ENCODE peak calls at places on chromosomes 6 and 20, in seven cellular contexts. One of them, this sample, is unnamed.

GRCh38 chr6:142846883-142847287 is 98.1 kb downstream of the HIVEP2 start:
- DNase-seq in ascending aorta: peak; percentile 88
- DNase-seq in A549: peak; percentile 39
- DNase-seq in fibroblast of the aortic adventitia: peak; percentile 88
- DNase-seq in ovary: no peak
- DNase-seq in cardiac muscle cell: peak; percentile 67
- DNase-seq in H1: no peak
- DNase-seq in this sample: peak; percentile 96

GRCh38 chr20:38626921-38627659 is 25.5 kb downstream of the ARHGAP40 start:
- DNase-seq in ascending aorta: no peak
- DNase-seq in A549: no peak
- DNase-seq in fibroblast of the aortic adventitia: no peak
- DNase-seq in ovary: no peak
- DNase-seq in cardiac muscle cell: no peak
- DNase-seq in H1: no peak
- DNase-seq in this sample: no peak

GRCh38 chr20:37202267-37202943 is 23.1 kb upstream of the MROH8 start:
- DNase-seq in ascending aorta: peak; percentile 72
- DNase-seq in A549: peak; percentile 72
- DNase-seq in fibroblast of the aortic adventitia: peak; percentile 96
- DNase-seq in ovary: peak; percentile 43
- DNase-seq in cardiac muscle cell: peak; percentile 95
- DNase-seq in H1: no peak
- DNase-seq in this sample: peak; percentile 96

GRCh38 chr6:73577605-73578160 is 56.9 kb upstream of the EEF1A1 start:
- DNase-seq in ascending aorta: no peak
- DNase-seq in A549: no peak
- DNase-seq in fibroblast of the aortic adventitia: peak; percentile 29
- DNase-seq in ovary: no peak
- DNase-seq in cardiac muscle cell: peak; percentile 53
- DNase-seq in H1: no peak
- DNase-seq in this sample: no peak

GRCh38 chr6:170462366-170463020 is 90.6 kb downstream of the PSMB1 start:
- DNase-seq in ascending aorta: no peak
- DNase-seq in A549: no peak
- DNase-seq in fibroblast of the aortic adventitia: no peak
- DNase-seq in ovary: no peak
- DNase-seq in cardiac muscle cell: no peak
- DNase-seq in H1: no peak
- DNase-seq in this sample: no peak

GRCh38 chr6:112016335-112016734 is 37.6 kb upstream of the CCN6 start:
- DNase-seq in ascending aorta: no peak
- DNase-seq in A549: no peak
- DNase-seq in fibroblast of the aortic adventitia: peak; percentile 65
- DNase-seq in ovary: no peak
- DNase-seq in cardiac muscle cell: peak; percentile 63
- DNase-seq in H1: no peak
- DNase-seq in this sample: peak; percentile 94

GRCh38 chr6:139064981-139065665 is 36.6 kb downstream of the ABRACL start:
- DNase-seq in ascending aorta: no peak
- DNase-seq in A549: no peak
- DNase-seq in fibroblast of the aortic adventitia: no peak
- DNase-seq in ovary: no peak
- DNase-seq in cardiac muscle cell: no peak
- DNase-seq in H1: no peak
- DNase-seq in this sample: no peak

GRCh38 chr20:62489186-62489939 is 13.6 kb upstream of the GATA5 start:
- DNase-seq in ascending aorta: no peak
- DNase-seq in A549: peak; percentile 36
- DNase-seq in fibroblast of the aortic adventitia: no peak
- DNase-seq in ovary: no peak
- DNase-seq in cardiac muscle cell: no peak
- DNase-seq in H1: no peak
- DNase-seq in this sample: no peak

GRCh38 chr6:104118274-104118673 is 741.4 kb downstream of the HACE1 start:
- DNase-seq in ascending aorta: no peak
- DNase-seq in A549: no peak
- DNase-seq in fibroblast of the aortic adventitia: peak; percentile 0
- DNase-seq in ovary: no peak
- DNase-seq in cardiac muscle cell: peak; percentile 2
- DNase-seq in H1: no peak
- DNase-seq in this sample: no peak

GRCh38 chr6:125357515-125358256 is 55.9 kb upstream of the HDDC2 start:
- DNase-seq in ascending aorta: no peak
- DNase-seq in A549: no peak
- DNase-seq in fibroblast of the aortic adventitia: no peak
- DNase-seq in ovary: no peak
- DNase-seq in cardiac muscle cell: peak; percentile 87
- DNase-seq in H1: no peak
- DNase-seq in this sample: peak; percentile 52

GRCh38 chr6:68169922-68170321 is 465.2 kb upstream of the ADGRB3 start:
- DNase-seq in ascending aorta: no peak
- DNase-seq in A549: no peak
- DNase-seq in fibroblast of the aortic adventitia: no peak
- DNase-seq in ovary: no peak
- DNase-seq in cardiac muscle cell: no peak
- DNase-seq in H1: no peak
- DNase-seq in this sample: no peak

GRCh38 chr6:46023216-46023915 is 7.7 kb upstream of the CLIC5 start:
- DNase-seq in ascending aorta: no peak
- DNase-seq in A549: no peak
- DNase-seq in fibroblast of the aortic adventitia: peak; percentile 75
- DNase-seq in ovary: no peak
- DNase-seq in cardiac muscle cell: peak; percentile 61
- DNase-seq in H1: no peak
- DNase-seq in this sample: peak; percentile 42

GRCh38 chr20:33732166-33732970 is 572 bp downstream of the ZNF341 start:
- DNase-seq in ascending aorta: peak; percentile 91
- DNase-seq in A549: peak; percentile 89
- DNase-seq in fibroblast of the aortic adventitia: peak; percentile 78
- DNase-seq in ovary: no peak
- DNase-seq in cardiac muscle cell: no peak
- DNase-seq in H1: peak; percentile 90
- DNase-seq in this sample: no peak

GRCh38 chr20:21809961-21810523 is 104.6 kb downstream of the PAX1 start:
- DNase-seq in ascending aorta: no peak
- DNase-seq in A549: no peak
- DNase-seq in fibroblast of the aortic adventitia: no peak
- DNase-seq in ovary: no peak
- DNase-seq in cardiac muscle cell: no peak
- DNase-seq in H1: no peak
- DNase-seq in this sample: no peak

GRCh38 chr20:39302312-39302711 is 340.2 kb downstream of the DHX35 start:
- DNase-seq in ascending aorta: no peak
- DNase-seq in A549: no peak
- DNase-seq in fibroblast of the aortic adventitia: no peak
- DNase-seq in ovary: no peak
- DNase-seq in cardiac muscle cell: no peak
- DNase-seq in H1: no peak
- DNase-seq in this sample: no peak

GRCh38 chr6:135434095-135434494 is 63.4 kb downstream of the AHI1 start:
- DNase-seq in ascending aorta: no peak
- DNase-seq in A549: no peak
- DNase-seq in fibroblast of the aortic adventitia: no peak
- DNase-seq in ovary: no peak
- DNase-seq in cardiac muscle cell: no peak
- DNase-seq in H1: no peak
- DNase-seq in this sample: no peak

GRCh38 chr6:30719791-30720737 is at the start of gene TUBB:
- DNase-seq in ascending aorta: peak; percentile 99
- DNase-seq in A549: peak; percentile 96
- DNase-seq in fibroblast of the aortic adventitia: peak; percentile 97
- DNase-seq in ovary: peak; percentile 96
- DNase-seq in cardiac muscle cell: peak; percentile 99
- DNase-seq in H1: peak; percentile 95
- DNase-seq in this sample: peak; percentile 99
- TF ChIP-seq CTCF in ascending aorta: peak; percentile 5
- TF ChIP-seq CTCF in A549: no peak
- TF ChIP-seq CTCF in fibroblast of the aortic adventitia: peak; percentile 21
- TF ChIP-seq CTCF in ovary: no peak
- TF ChIP-seq CTCF in cardiac muscle cell: no peak
- TF ChIP-seq CTCF in H1: no peak
- TF ChIP-seq CTCF in this sample: peak; percentile 5

GRCh38 chr20:52192296-52193007 is 873 bp upstream of the ZFP64 start:
- DNase-seq in ascending aorta: no peak
- DNase-seq in A549: peak; percentile 79
- DNase-seq in fibroblast of the aortic adventitia: peak; percentile 11
- DNase-seq in ovary: no peak
- DNase-seq in cardiac muscle cell: no peak
- DNase-seq in H1: no peak
- DNase-seq in this sample: peak; percentile 13
- TF ChIP-seq CTCF in ascending aorta: no peak
- TF ChIP-seq CTCF in A549: no peak
- TF ChIP-seq CTCF in fibroblast of the aortic adventitia: peak; percentile 10
- TF ChIP-seq CTCF in ovary: no peak
- TF ChIP-seq CTCF in cardiac muscle cell: peak; percentile 10
- TF ChIP-seq CTCF in H1: peak; percentile 28
- TF ChIP-seq CTCF in this sample: peak; percentile 23

GRCh38 chr20:63655249-63655648 is 2.0 kb upstream of the STMN3 start:
- DNase-seq in ascending aorta: no peak
- DNase-seq in A549: no peak
- DNase-seq in fibroblast of the aortic adventitia: no peak
- DNase-seq in ovary: no peak
- DNase-seq in cardiac muscle cell: no peak
- DNase-seq in H1: no peak
- DNase-seq in this sample: no peak
- TF ChIP-seq CTCF in ascending aorta: no peak
- TF ChIP-seq CTCF in A549: no peak
- TF ChIP-seq CTCF in fibroblast of the aortic adventitia: no peak
- TF ChIP-seq CTCF in ovary: no peak
- TF ChIP-seq CTCF in cardiac muscle cell: no peak
- TF ChIP-seq CTCF in H1: no peak
- TF ChIP-seq CTCF in this sample: no peak

GRCh38 chr6:44230034-44230675 is 6.8 kb downstream of the SLC29A1 start:
- DNase-seq in ascending aorta: no peak
- DNase-seq in A549: no peak
- DNase-seq in fibroblast of the aortic adventitia: no peak
- DNase-seq in ovary: no peak
- DNase-seq in cardiac muscle cell: no peak
- DNase-seq in H1: no peak
- DNase-seq in this sample: no peak
- TF ChIP-seq CTCF in ascending aorta: no peak
- TF ChIP-seq CTCF in A549: no peak
- TF ChIP-seq CTCF in fibroblast of the aortic adventitia: no peak
- TF ChIP-seq CTCF in ovary: no peak
- TF ChIP-seq CTCF in cardiac muscle cell: no peak
- TF ChIP-seq CTCF in H1: no peak
- TF ChIP-seq CTCF in this sample: no peak

GRCh38 chr6:4280031-4280430 is 144.7 kb upstream of the ECI2 start:
- DNase-seq in ascending aorta: no peak
- DNase-seq in A549: no peak
- DNase-seq in fibroblast of the aortic adventitia: no peak
- DNase-seq in ovary: no peak
- DNase-seq in cardiac muscle cell: no peak
- DNase-seq in H1: no peak
- DNase-seq in this sample: no peak

GRCh38 chr6:4282926-4283325 is 147.6 kb upstream of the ECI2 start:
- DNase-seq in ascending aorta: no peak
- DNase-seq in A549: no peak
- DNase-seq in fibroblast of the aortic adventitia: no peak
- DNase-seq in ovary: no peak
- DNase-seq in cardiac muscle cell: no peak
- DNase-seq in H1: no peak
- DNase-seq in this sample: no peak

GRCh38 chr6:4281341-4282293 is 146.2 kb upstream of the ECI2 start:
- DNase-seq in ascending aorta: no peak
- DNase-seq in A549: no peak
- DNase-seq in fibroblast of the aortic adventitia: peak; percentile 22
- DNase-seq in ovary: peak; percentile 44
- DNase-seq in cardiac muscle cell: peak; percentile 29
- DNase-seq in H1: peak; percentile 61
- DNase-seq in this sample: peak; percentile 15

GRCh38 chr6:4280721-4281120 is 145.3 kb upstream of the ECI2 start:
- DNase-seq in ascending aorta: no peak
- DNase-seq in A549: peak; percentile 68
- DNase-seq in fibroblast of the aortic adventitia: peak; percentile 86
- DNase-seq in ovary: no peak
- DNase-seq in cardiac muscle cell: peak; percentile 85
- DNase-seq in H1: no peak
- DNase-seq in this sample: peak; percentile 80
- TF ChIP-seq CTCF in ascending aorta: no peak
- TF ChIP-seq CTCF in A549: no peak
- TF ChIP-seq CTCF in fibroblast of the aortic adventitia: no peak
- TF ChIP-seq CTCF in ovary: no peak
- TF ChIP-seq CTCF in cardiac muscle cell: no peak
- TF ChIP-seq CTCF in H1: no peak
- TF ChIP-seq CTCF in this sample: no peak

GRCh38 chr6:15247214-15247749 is 1.4 kb downstream of the JARID2 start:
- DNase-seq in ascending aorta: no peak
- DNase-seq in A549: no peak
- DNase-seq in fibroblast of the aortic adventitia: no peak
- DNase-seq in ovary: no peak
- DNase-seq in cardiac muscle cell: no peak
- DNase-seq in H1: no peak
- DNase-seq in this sample: no peak

GRCh38 chr6:15246217-15247211 is 645 bp downstream of the JARID2 start:
- DNase-seq in ascending aorta: no peak
- DNase-seq in A549: no peak
- DNase-seq in fibroblast of the aortic adventitia: peak; percentile 47
- DNase-seq in ovary: no peak
- DNase-seq in cardiac muscle cell: peak; percentile 29
- DNase-seq in H1: no peak
- DNase-seq in this sample: peak; percentile 31

GRCh38 chr6:15243994-15244604 is 1.8 kb upstream of the JARID2 start:
- DNase-seq in ascending aorta: no peak
- DNase-seq in A549: peak; percentile 10
- DNase-seq in fibroblast of the aortic adventitia: no peak
- DNase-seq in ovary: no peak
- DNase-seq in cardiac muscle cell: peak; percentile 34
- DNase-seq in H1: peak; percentile 55
- DNase-seq in this sample: no peak

GRCh38 chr6:15244605-15245360 is 1.1 kb upstream of the JARID2 start:
- DNase-seq in ascending aorta: peak; percentile 88
- DNase-seq in A549: peak; percentile 71
- DNase-seq in fibroblast of the aortic adventitia: peak; percentile 75
- DNase-seq in ovary: peak; percentile 89
- DNase-seq in cardiac muscle cell: peak; percentile 89
- DNase-seq in H1: peak; percentile 67
- DNase-seq in this sample: peak; percentile 64

DNA sequence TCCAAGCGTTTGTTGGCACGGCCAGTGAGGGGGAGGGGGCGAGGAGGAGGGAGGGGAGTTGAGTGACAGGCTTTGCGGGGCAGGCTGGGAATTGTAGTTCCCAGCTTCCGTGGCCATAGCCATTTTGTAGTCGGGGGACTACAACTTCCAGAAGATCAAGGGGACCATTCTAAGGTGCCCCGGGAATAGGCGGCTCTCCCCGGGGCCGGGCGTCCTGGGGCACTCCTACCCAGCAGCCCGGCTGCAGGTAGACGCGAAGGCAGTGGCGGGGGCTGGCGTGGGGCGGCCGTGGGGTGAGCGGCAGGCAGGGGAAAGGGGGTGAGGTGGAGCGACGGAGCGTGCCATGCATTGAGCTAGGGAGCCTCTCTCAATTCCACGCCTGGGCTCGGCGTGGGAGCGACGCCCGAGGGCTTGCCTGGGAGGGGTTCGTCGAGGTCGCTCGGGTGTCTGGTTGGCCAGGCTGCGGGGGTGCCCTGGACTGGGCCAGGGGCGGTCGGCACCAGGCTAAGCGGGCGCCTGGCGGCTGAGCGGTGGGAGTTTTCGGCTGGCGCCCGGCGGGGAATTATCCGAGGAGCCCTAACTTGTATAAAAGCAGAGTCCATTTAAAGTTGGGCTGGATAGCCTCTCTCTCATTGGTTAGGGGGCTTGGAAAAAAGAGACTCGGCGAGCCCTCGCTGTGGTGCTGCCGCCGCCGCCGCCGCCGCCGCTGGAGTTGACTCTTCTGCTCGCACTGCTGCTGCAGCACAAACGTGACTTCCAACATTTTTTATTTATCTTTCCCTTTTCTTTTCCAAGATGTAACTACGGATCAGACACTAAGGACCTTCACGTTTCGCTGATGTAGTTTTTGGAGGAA is at the start of gene JARID2:
- DNase-seq in ascending aorta: peak; percentile 99
- DNase-seq in A549: peak; percentile 97
- DNase-seq in fibroblast of the aortic adventitia: peak; percentile 97
- DNase-seq in ovary: peak; percentile 97
- DNase-seq in cardiac muscle cell: peak; percentile 99
- DNase-seq in H1: peak; percentile 93
- DNase-seq in this sample: peak; percentile 98
- TF ChIP-seq CTCF in ascending aorta: no peak
- TF ChIP-seq CTCF in A549: no peak
- TF ChIP-seq CTCF in fibroblast of the aortic adventitia: no peak
- TF ChIP-seq CTCF in ovary: peak; percentile 5
- TF ChIP-seq CTCF in cardiac muscle cell: no peak
- TF ChIP-seq CTCF in H1: peak; percentile 1
- TF ChIP-seq CTCF in this sample: no peak

This sample was measured in cardiac fibroblast.